ENCODE peak calls at places on chromosomes 12 and 14, in eight cellular contexts. O is NCI-H146, I is NCI-H345, P is GM12865, E is NCI-H510A treated with DMSO at 0.1 percent for 48 hours, Q is uterus, Z is left ventricle myocardium inferior, B is Caki2. J is an unnamed sample.

GRCh38 chr12:50166776-50167025 is 468 bp downstream of the CERS5 start:
- DNase-seq in I (no peak), Z (peak), O (no peak), E (peak), B (no peak), P (peak), Q (peak), J (no peak)

GRCh38 chr14:103568952-103569351 is 6.2 kb downstream of the COA8 start:
- DNase-seq in B (no peak), E (no peak), Z (no peak), O (peak), P (no peak), I (no peak), Q (no peak), J (no peak)

GRCh38 chr12:21637985-21638891 is 19.4 kb downstream of the LDHB start:
- DNase-seq in Z (no peak), B (peak), Q (no peak), E (peak), I (no peak), P (no peak), O (peak), J (no peak)

GRCh38 chr14:24113379-24113800 is 1.2 kb upstream of the DCAF11 start:
- DNase-seq in Z (no peak), B (no peak), I (no peak), Q (no peak), E (no peak), P (no peak), O (no peak), J (no peak)

GRCh38 chr12:62764251-62764650 is 170.7 kb downstream of the PPM1H start:
- DNase-seq in Z (no peak), O (no peak), B (no peak), P (no peak), I (no peak), Q (no peak), E (no peak), J (no peak)

GRCh38 chr14:94098359-94098758 is 12.2 kb upstream of the IFI27 start:
- DNase-seq in Z (no peak), Q (no peak), I (no peak), E (no peak), P (no peak), O (no peak), B (no peak), J (no peak)

GRCh38 chr12:105705765-105706164 is 375.3 kb downstream of the C12orf75 start:
- DNase-seq in I (peak), Z (no peak), P (peak), O (peak), B (peak), Q (peak), E (peak), J (peak)

GRCh38 chr12:102527256-102527720 is 46.9 kb upstream of the IGF1 start:
- DNase-seq in P (no peak), B (no peak), I (no peak), O (no peak), E (no peak), Q (no peak), Z (no peak), J (no peak)

GRCh38 chr14:91350813-91351507 is 66.7 kb downstream of the CCDC88C start:
- DNase-seq in E (peak), P (peak), Q (no peak), O (no peak), Z (no peak), I (no peak), B (no peak), J (no peak)

GRCh38 chr12:104643921-104644669 is 187.3 kb downstream of the CHST11 start:
- DNase-seq in O (peak), E (peak), B (no peak), Q (no peak), P (peak), Z (peak), I (peak), J (no peak)

GRCh38 chr12:39824505-39825198 is 205.0 kb upstream of the ABCD2 start:
- DNase-seq in B (peak), Q (no peak), I (no peak), O (no peak), Z (no peak), E (no peak), P (no peak), J (no peak)

GRCh38 chr12:59695379-59695778 is 99.5 kb downstream of the SLC16A7 start:
- DNase-seq in P (no peak), O (no peak), Z (no peak), E (no peak), B (no peak), Q (no peak), I (no peak), J (no peak)